ENCODE peak calls at places on chromosome 18, in seven cellular contexts. P is D341Med; L is RWPE1; K is amniotic stem cell; U is aorta; R is stimulated activated CD4-positive, alpha-beta T cell treated with anti-CD3 and anti-CD28 coated beads, TNF-alpha, amount 100 ng/mL, for 4 hours; N is M059J. T is an unnamed sample.

GRCh38 chr18:9642799-9643445 is 28.6 kb upstream of the PPP4R1 start:
- DNase-seq in P (no peak), L (peak; percentile 49), K (no peak), U (no peak), R (no peak), N (peak; percentile 85), T (no peak)

GRCh38 chr18:37565138-37565984 is at the start of gene CELF4:
- DNase-seq in P (peak; percentile 81), L (no peak), K (no peak), U (no peak), R (no peak), N (peak; percentile 13), T (peak; percentile 64)

GRCh38 chr18:11991021-11991770 is 9.9 kb downstream of the IMPA2 start:
- DNase-seq in P (no peak), L (no peak), K (no peak), U (peak; percentile 17), R (no peak), N (no peak), T (no peak)

GRCh38 chr18:63987743-63988142 is 17.9 kb downstream of the SERPINB8 start:
- DNase-seq in P (no peak), L (no peak), K (no peak), U (no peak), R (no peak), N (no peak), T (no peak)

GRCh38 chr18:58077329-58077728 is 33.3 kb downstream of the NEDD4L start:
- DNase-seq in P (no peak), L (no peak), K (no peak), U (no peak), R (no peak), N (no peak), T (no peak)

GRCh38 chr18:70553961-70554325 is 265.1 kb downstream of the SOCS6 start:
- DNase-seq in P (no peak), L (no peak), K (no peak), U (no peak), R (no peak), N (no peak), T (no peak)

GRCh38 chr18:44654555-44654954 is 26.1 kb upstream of the SETBP1 start:
- DNase-seq in P (no peak), L (peak; percentile 67), K (peak; percentile 56), U (no peak), R (no peak), N (peak; percentile 96), T (no peak)

GRCh38 chr18:25061345-25061744 is 290.6 kb downstream of the ZNF521 start:
- DNase-seq in P (no peak), L (no peak), K (no peak), U (no peak), R (no peak), N (no peak), T (no peak)

GRCh38 chr18:33557706-33558105 is 20.3 kb upstream of the ASXL3 start:
- DNase-seq in P (no peak), L (no peak), K (no peak), U (no peak), R (no peak), N (no peak), T (no peak)

GRCh38 chr18:22432672-22433137 is 15.0 kb upstream of the CTAGE1 start:
- DNase-seq in P (no peak), L (peak; percentile 92), K (peak; percentile 62), U (peak; percentile 90), R (no peak), N (peak; percentile 97), T (no peak)

GRCh38 chr18:37383036-37383788 is 182.4 kb downstream of the CELF4 start:
- DNase-seq in P (no peak), L (no peak), K (no peak), U (no peak), R (no peak), N (peak; percentile 19), T (no peak)

GRCh38 chr18:55927831-55928230 is 339.8 kb upstream of the TCF4 start:
- DNase-seq in P (no peak), L (no peak), K (no peak), U (no peak), R (no peak), N (peak; percentile 84), T (no peak)

GRCh38 chr18:59908790-59909189 is 9.0 kb downstream of the PMAIP1 start:
- DNase-seq in P (no peak), L (no peak), K (no peak), U (no peak), R (no peak), N (peak; percentile 91), T (no peak)

GRCh38 chr18:49917742-49918141 is 104.4 kb upstream of the ACAA2 start:
- DNase-seq in P (no peak), L (no peak), K (no peak), U (no peak), R (no peak), N (no peak), T (no peak)

GRCh38 chr18:12857215-12857924 is 26.7 kb downstream of the PTPN2 start:
- DNase-seq in P (no peak), L (no peak), K (no peak), U (no peak), R (peak; percentile 8), N (no peak), T (no peak)

GRCh38 chr18:26656944-26657536 is 108.7 kb upstream of the KCTD1 start:
- DNase-seq in P (peak; percentile 84), L (peak; percentile 59), K (peak; percentile 17), U (peak; percentile 86), R (no peak), N (peak; percentile 60), T (peak; percentile 79)

GRCh38 chr18:80232030-80232429 is 15.3 kb downstream of the PARD6G start:
- DNase-seq in P (no peak), L (no peak), K (no peak), U (no peak), R (no peak), N (no peak), T (no peak)

GRCh38 chr18:38025433-38026038 is 459.9 kb upstream of the CELF4 start:
- DNase-seq in P (no peak), L (no peak), K (no peak), U (no peak), R (no peak), N (peak; percentile 73), T (no peak)

GRCh38 chr18:35588995-35589394 is 7.5 kb downstream of the GALNT1 start:
- DNase-seq in P (no peak), L (no peak), K (no peak), U (no peak), R (no peak), N (no peak), T (no peak)

T was measured in glutamatergic neuron.